ENCODE peak calls at places on chromosomes 6 and 20, in four cellular contexts. V, K, R and X are unnamed samples.
A peak's percentile ranks its signal among the peaks of the same experiment; 100 is the strongest.

GRCh38 chr20:45823949-45824835 is 2.9 kb downstream of the TNNC2 start:
- DNase-seq in V (peak; percentile 51), K (no peak), R (no peak), X (peak; percentile 49)

GRCh38 chr6:111679126-111679525 is 73.4 kb upstream of the TRAF3IP2 start:
- DNase-seq in V (no peak), K (no peak), R (no peak), X (no peak)

GRCh38 chr6:113464959-113465358 is 392.2 kb upstream of the MARCKS start:
- DNase-seq in V (no peak), K (peak; percentile 85), R (no peak), X (peak; percentile 3)

GRCh38 chr6:134111062-134111677 is 58.7 kb upstream of the SLC2A12 start:
- DNase-seq in V (peak; percentile 82), K (peak; percentile 68), R (peak; percentile 85), X (peak; percentile 53)

GRCh38 chr6:33726696-33727095 is 15.2 kb upstream of the UQCC2 start:
- DNase-seq in V (no peak), K (no peak), R (no peak), X (no peak)

GRCh38 chr6:109458774-109459531 is 3.4 kb upstream of the MICAL1 start:
- DNase-seq in V (no peak), K (no peak), R (no peak), X (no peak)

GRCh38 chr6:82249381-82250253 is 2.1 kb upstream of the IBTK start:
- DNase-seq in V (no peak), K (no peak), R (no peak), X (no peak)

GRCh38 chr6:89895273-89895874 is 1.1 kb downstream of the GJA10 start:
- DNase-seq in V (peak; percentile 12), K (peak; percentile 69), R (no peak), X (no peak)

GRCh38 chr6:143522034-143522600 is 10.6 kb upstream of the FUCA2 start:
- DNase-seq in V (no peak), K (no peak), R (no peak), X (no peak)

GRCh38 chr6:133396630-133397335 is 155.6 kb downstream of the EYA4 start:
- DNase-seq in V (no peak), K (peak; percentile 40), R (no peak), X (no peak)

GRCh38 chr6:84447651-84448050 is 220.2 kb upstream of the CEP162 start:
- DNase-seq in V (no peak), K (no peak), R (no peak), X (no peak)

GRCh38 chr6:109092074-109092473 is 2.6 kb downstream of the SESN1 start:
- DNase-seq in V (no peak), K (no peak), R (no peak), X (no peak)

GRCh38 chr6:77620290-77620882 is 32.5 kb upstream of the MEI4 start:
- DNase-seq in V (peak; percentile 8), K (no peak), R (no peak), X (no peak)

GRCh38 chr20:59631751-59632380 is 27.5 kb downstream of the PHACTR3 start:
- DNase-seq in V (no peak), K (no peak), R (no peak), X (no peak)

GRCh38 chr6:30752164-30752927 is 8.0 kb upstream of the IER3 start:
- DNase-seq in V (no peak), K (peak; percentile 100), R (no peak), X (peak; percentile 98)

GRCh38 chr20:25005661-25006060 is 13.1 kb upstream of the APMAP start:
- DNase-seq in V (no peak), K (no peak), R (no peak), X (no peak)

GRCh38 chr6:128158496-128158895 is 257.6 kb upstream of the THEMIS start:
- DNase-seq in V (no peak), K (peak; percentile 61), R (no peak), X (no peak)

GRCh38 chr6:35140991-35141720 is at the start of gene TCP11:
- DNase-seq in V (no peak), K (no peak), R (peak; percentile 65), X (no peak)

GRCh38 chr20:1810926-1811620 is 84.1 kb upstream of the SIRPA start:
- DNase-seq in V (peak; percentile 61), K (peak; percentile 72), R (no peak), X (no peak)

GRCh38 chr6:136500414-136500813 is 49.8 kb downstream of the MAP7 start:
- DNase-seq in V (no peak), K (no peak), R (no peak), X (no peak)

GRCh38 chr6:129701721-129702455 is 8.1 kb downstream of the ARHGAP18 start:
- DNase-seq in V (no peak), K (peak; percentile 58), R (no peak), X (no peak)
- TF ChIP-seq SMC3 in V (no peak), K (no peak), R (no peak), X (no peak)

DNA sequence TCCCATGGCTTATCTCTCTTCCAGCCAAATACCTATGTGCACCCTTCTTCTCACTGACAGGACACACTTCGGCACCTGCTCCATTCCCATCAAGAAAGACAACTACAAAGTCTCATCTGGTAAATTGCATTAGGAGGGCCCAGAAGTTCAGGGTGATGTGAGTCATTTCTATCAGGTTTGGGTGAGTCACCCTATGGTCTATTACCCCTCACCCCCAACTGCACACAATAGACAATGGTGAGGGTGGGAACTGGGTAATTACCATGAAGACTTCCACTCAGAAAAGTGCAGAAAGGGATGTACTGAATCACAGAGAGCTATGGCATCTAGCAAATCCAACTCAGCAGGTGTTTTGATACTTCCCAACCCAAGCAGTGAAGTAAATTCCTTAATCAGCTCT is 54.8 kb downstream of the OPN5 start:
- DNase-seq in V (peak; percentile 10), K (no peak), R (no peak), X (no peak)
- TF ChIP-seq MAZ in V (no peak), K (no peak), R (no peak), X (no peak)

GRCh38 chr6:169096326-169096882 is 157.2 kb downstream of the THBS2 start:
- DNase-seq in V (no peak), K (no peak), R (no peak), X (no peak)
- TF ChIP-seq SMC3 in V (no peak), K (no peak), R (no peak), X (no peak)

GRCh38 chr6:88748141-88748540 is 215.3 kb downstream of the RNGTT start:
- DNase-seq in V (no peak), K (peak; percentile 25), R (no peak), X (no peak)
- TF ChIP-seq MAZ in V (no peak), K (no peak), R (no peak), X (no peak)

DNA sequence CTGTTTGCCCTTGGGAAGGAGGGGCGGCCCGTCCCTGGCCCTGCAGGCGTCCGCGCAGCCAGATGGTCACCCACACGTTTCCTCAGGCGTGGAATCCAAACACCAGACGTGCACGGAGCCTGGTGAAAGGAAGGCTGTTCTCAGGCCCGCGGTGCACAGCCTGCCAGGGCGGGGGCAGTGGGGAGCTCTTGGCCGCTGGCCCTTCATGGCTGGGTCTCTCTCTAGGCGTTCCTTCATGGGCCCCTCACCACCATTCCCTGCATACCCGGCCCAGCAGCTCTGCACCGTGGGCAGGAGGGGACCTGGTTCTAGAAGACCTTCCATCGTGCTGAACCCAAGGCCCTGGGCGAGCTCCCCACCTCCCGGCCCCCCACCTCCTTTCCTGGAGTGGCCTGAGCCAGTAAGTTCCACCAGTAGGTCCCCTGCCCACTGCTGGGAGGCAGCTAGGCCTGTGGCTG is 30.4 kb upstream of the SMOC2 start:
- DNase-seq in V (no peak), K (no peak), R (no peak), X (no peak)
- TF ChIP-seq SMC3 in V (no peak), K (no peak), R (no peak), X (no peak)

DNA sequence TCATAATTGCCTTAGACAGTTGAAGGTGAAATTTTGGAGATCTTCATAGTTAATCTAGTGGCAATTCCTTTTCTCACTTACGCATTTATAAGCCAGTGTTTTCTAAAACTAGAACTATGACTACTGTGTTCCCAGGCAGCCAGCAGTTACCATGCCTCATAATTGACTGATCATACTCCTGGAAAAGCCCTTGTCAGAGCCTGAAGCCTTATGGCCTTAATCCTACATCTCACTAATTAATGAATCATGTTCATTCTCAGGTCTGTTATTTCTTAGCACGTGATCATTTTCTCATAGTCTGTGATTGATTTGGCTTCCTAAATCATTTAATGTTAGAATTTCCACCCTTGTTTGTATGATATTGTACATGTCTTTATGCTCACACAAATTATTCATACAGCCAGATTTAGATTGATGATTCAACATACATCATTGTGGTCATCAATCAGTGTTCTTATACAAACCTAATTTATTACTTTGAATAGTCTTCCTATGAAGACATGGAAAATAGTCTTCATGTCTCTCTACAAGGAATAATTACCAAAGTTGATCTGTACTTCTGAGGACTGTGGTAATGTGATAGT is 132.6 kb upstream of the ASCC3 start:
- DNase-seq in V (no peak), K (no peak), R (no peak), X (no peak)
- TF ChIP-seq MAZ in V (no peak), K (no peak), R (no peak), X (no peak)

DNA sequence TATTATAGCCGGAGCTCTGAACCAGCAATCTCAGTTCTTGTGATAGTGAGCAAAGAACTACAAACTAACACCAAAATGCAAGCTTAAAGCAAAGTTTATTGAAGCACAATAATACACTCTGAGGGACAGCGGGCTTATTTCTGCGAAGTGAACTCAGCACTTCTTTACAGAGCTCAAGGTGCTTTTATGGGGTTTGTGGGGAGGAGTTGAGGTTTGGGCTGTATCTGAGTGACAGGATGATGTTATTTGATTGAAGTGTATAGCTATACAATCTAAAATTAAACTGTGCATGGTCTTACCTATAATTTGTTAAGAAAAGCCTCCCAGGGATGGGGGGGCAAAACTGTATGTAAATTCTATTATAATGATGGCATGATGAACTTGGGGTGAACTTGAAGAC is 1.0 kb upstream of the HFE start:
- DNase-seq in V (no peak), K (no peak), R (no peak), X (no peak)
- TF ChIP-seq SMC3 in V (no peak), K (no peak), R (no peak), X (no peak)

GRCh38 chr6:32427934-32428474 is 11.7 kb upstream of the HLA-DRA start:
- DNase-seq in V (no peak), K (no peak), R (no peak), X (no peak)

GRCh38 chr6:32430179-32430578 is 9.5 kb upstream of the HLA-DRA start:
- DNase-seq in V (no peak), K (no peak), R (no peak), X (no peak)

GRCh38 chr6:32431142-32431541 is 8.5 kb upstream of the HLA-DRA start:
- DNase-seq in V (no peak), K (no peak), R (no peak), X (no peak)

GRCh38 chr6:32427218-32427617 is 12.5 kb upstream of the HLA-DRA start:
- DNase-seq in V (peak; percentile 20), K (no peak), R (no peak), X (no peak)

GRCh38 chr6:32432050-32432450 is 7.6 kb upstream of the HLA-DRA start:
- DNase-seq in V (peak; percentile 27), K (peak; percentile 30), R (no peak), X (peak; percentile 21)
- TF ChIP-seq MAZ in V (no peak), K (no peak), R (no peak), X (no peak)